ENCODE peak calls at places on chromosomes 12 and 14, in six cellular contexts. One of them, this sample, is unnamed.

GRCh38 chr12:129911437-129912049 is 7.7 kb upstream of the TMEM132D start:
- DNase-seq in fibroblast of lung: no peak
- DNase-seq in amniotic stem cell: peak; percentile 35
- DNase-seq in smooth muscle cell of the brain vasculature: peak; percentile 39
- DNase-seq in fibroblast of mammary gland: peak; percentile 16
- DNase-seq in AG09309: no peak
- DNase-seq in this sample: peak; percentile 58

GRCh38 chr12:1939745-1940607 is 21.5 kb upstream of the CACNA2D4 start:
- DNase-seq in fibroblast of mammary gland: peak; percentile 76
- DNase-seq in amniotic stem cell: peak; percentile 29
- DNase-seq in fibroblast of lung: peak; percentile 83
- DNase-seq in smooth muscle cell of the brain vasculature: peak; percentile 76
- DNase-seq in AG09309: peak; percentile 29
- DNase-seq in this sample: peak; percentile 74

GRCh38 chr12:52949413-52950331 is 754 bp downstream of the KRT18 start:
- DNase-seq in fibroblast of lung: peak; percentile 84
- DNase-seq in fibroblast of mammary gland: peak; percentile 68
- DNase-seq in amniotic stem cell: no peak
- DNase-seq in smooth muscle cell of the brain vasculature: peak; percentile 61
- DNase-seq in AG09309: no peak
- DNase-seq in this sample: no peak

GRCh38 chr14:20617138-20618003 is 24.1 kb downstream of the OR6S1 start:
- DNase-seq in fibroblast of lung: no peak
- DNase-seq in fibroblast of mammary gland: no peak
- DNase-seq in AG09309: no peak
- DNase-seq in amniotic stem cell: no peak
- DNase-seq in smooth muscle cell of the brain vasculature: no peak
- DNase-seq in this sample: no peak

GRCh38 chr12:80627773-80628172 is 79.7 kb upstream of the MYF6 start:
- DNase-seq in smooth muscle cell of the brain vasculature: no peak
- DNase-seq in AG09309: peak; percentile 34
- DNase-seq in fibroblast of mammary gland: peak; percentile 98
- DNase-seq in fibroblast of lung: peak; percentile 97
- DNase-seq in amniotic stem cell: no peak
- DNase-seq in this sample: no peak

GRCh38 chr14:48937796-48938195 is 648.4 kb downstream of the RPS29 start:
- DNase-seq in AG09309: no peak
- DNase-seq in amniotic stem cell: no peak
- DNase-seq in smooth muscle cell of the brain vasculature: no peak
- DNase-seq in fibroblast of lung: no peak
- DNase-seq in fibroblast of mammary gland: peak; percentile 36
- DNase-seq in this sample: no peak

GRCh38 chr14:100641274-100641860 is 54.1 kb upstream of the BEGAIN start:
- DNase-seq in fibroblast of lung: no peak
- DNase-seq in smooth muscle cell of the brain vasculature: no peak
- DNase-seq in fibroblast of mammary gland: no peak
- DNase-seq in AG09309: no peak
- DNase-seq in amniotic stem cell: no peak
- DNase-seq in this sample: no peak

GRCh38 chr12:80412343-80412953 is 31.6 kb upstream of the PTPRQ start:
- DNase-seq in fibroblast of lung: peak; percentile 80
- DNase-seq in amniotic stem cell: peak; percentile 49
- DNase-seq in AG09309: peak; percentile 23
- DNase-seq in fibroblast of mammary gland: peak; percentile 76
- DNase-seq in smooth muscle cell of the brain vasculature: peak; percentile 32
- DNase-seq in this sample: peak; percentile 2

GRCh38 chr14:64496764-64497163 is 6.9 kb downstream of the ZBTB25 start:
- DNase-seq in fibroblast of mammary gland: no peak
- DNase-seq in smooth muscle cell of the brain vasculature: no peak
- DNase-seq in fibroblast of lung: no peak
- DNase-seq in amniotic stem cell: no peak
- DNase-seq in AG09309: no peak
- DNase-seq in this sample: no peak

GRCh38 chr12:23987032-23987431 is 37.6 kb upstream of the SOX5 start:
- DNase-seq in AG09309: no peak
- DNase-seq in smooth muscle cell of the brain vasculature: no peak
- DNase-seq in fibroblast of lung: no peak
- DNase-seq in amniotic stem cell: no peak
- DNase-seq in fibroblast of mammary gland: no peak
- DNase-seq in this sample: no peak

GRCh38 chr14:63857467-63858030 is 4.7 kb downstream of the SYNE2 start:
- DNase-seq in smooth muscle cell of the brain vasculature: no peak
- DNase-seq in amniotic stem cell: no peak
- DNase-seq in AG09309: no peak
- DNase-seq in fibroblast of lung: no peak
- DNase-seq in fibroblast of mammary gland: peak; percentile 28
- DNase-seq in this sample: no peak

GRCh38 chr12:45990468-45991288 is at the start of gene SCAF11:
- DNase-seq in fibroblast of mammary gland: peak; percentile 100
- DNase-seq in AG09309: peak; percentile 98
- DNase-seq in fibroblast of lung: peak; percentile 100
- DNase-seq in smooth muscle cell of the brain vasculature: peak; percentile 100
- DNase-seq in amniotic stem cell: peak; percentile 98
- DNase-seq in this sample: peak; percentile 67

GRCh38 chr12:1790470-1790869 is 29.9 kb upstream of the LRTM2 start:
- DNase-seq in fibroblast of mammary gland: no peak
- DNase-seq in smooth muscle cell of the brain vasculature: no peak
- DNase-seq in AG09309: no peak
- DNase-seq in fibroblast of lung: no peak
- DNase-seq in amniotic stem cell: no peak
- DNase-seq in this sample: no peak